ENCODE peak calls at places on chromosome 19, in ten cellular contexts. One of them, this sample, is unnamed.

GRCh38 chr19:16394111-16394510 is 69.5 kb downstream of the KLF2 start:
- DNase-seq in endothelial cell of umbilical vein: no peak
- DNase-seq in HCT116: no peak
- DNase-seq in K562: no peak
- DNase-seq in Panc1: no peak
- DNase-seq in upper lobe of left lung: no peak
- DNase-seq in breast epithelium: no peak
- DNase-seq in SK-N-SH: no peak
- DNase-seq in HepG2: no peak
- DNase-seq in transverse colon: no peak
- DNase-seq in this sample: no peak

GRCh38 chr19:35332817-35333216 is 3.8 kb downstream of the CD22 start:
- DNase-seq in Panc1: no peak
- DNase-seq in breast epithelium: no peak
- DNase-seq in HepG2: no peak
- DNase-seq in transverse colon: no peak
- DNase-seq in upper lobe of left lung: no peak
- DNase-seq in endothelial cell of umbilical vein: no peak
- DNase-seq in K562: peak; percentile 4
- DNase-seq in HCT116: no peak
- DNase-seq in SK-N-SH: no peak
- DNase-seq in this sample: no peak

GRCh38 chr19:35718345-35719041 is 690 bp downstream of the KMT2B start:
- DNase-seq in endothelial cell of umbilical vein: peak; percentile 25
- DNase-seq in SK-N-SH: peak; percentile 69
- DNase-seq in upper lobe of left lung: peak; percentile 93
- DNase-seq in HCT116: no peak
- DNase-seq in breast epithelium: no peak
- DNase-seq in HepG2: no peak
- DNase-seq in transverse colon: peak; percentile 49
- DNase-seq in Panc1: no peak
- DNase-seq in K562: no peak
- DNase-seq in this sample: peak; percentile 32

GRCh38 chr19:6674868-6675305 is 4.9 kb upstream of the TNFSF14 start:
- DNase-seq in K562: peak; percentile 89
- DNase-seq in HepG2: no peak
- DNase-seq in transverse colon: peak; percentile 67
- DNase-seq in HCT116: no peak
- DNase-seq in breast epithelium: no peak
- DNase-seq in upper lobe of left lung: no peak
- DNase-seq in SK-N-SH: no peak
- DNase-seq in endothelial cell of umbilical vein: peak; percentile 56
- DNase-seq in Panc1: no peak
- DNase-seq in this sample: peak; percentile 59

GRCh38 chr19:35862528-35862927 is 5.8 kb downstream of the KIRREL2 start:
- DNase-seq in Panc1: no peak
- DNase-seq in HepG2: peak; percentile 42
- DNase-seq in transverse colon: no peak
- DNase-seq in HCT116: no peak
- DNase-seq in K562: peak; percentile 32
- DNase-seq in upper lobe of left lung: no peak
- DNase-seq in SK-N-SH: no peak
- DNase-seq in endothelial cell of umbilical vein: no peak
- DNase-seq in breast epithelium: no peak
- DNase-seq in this sample: no peak

GRCh38 chr19:29098863-29099481 is 114.0 kb downstream of the UQCRFS1 start:
- DNase-seq in upper lobe of left lung: peak; percentile 69
- DNase-seq in HCT116: no peak
- DNase-seq in transverse colon: peak; percentile 23
- DNase-seq in endothelial cell of umbilical vein: no peak
- DNase-seq in SK-N-SH: no peak
- DNase-seq in Panc1: peak; percentile 15
- DNase-seq in breast epithelium: no peak
- DNase-seq in K562: no peak
- DNase-seq in HepG2: no peak
- DNase-seq in this sample: peak; percentile 31

GRCh38 chr19:6233827-6234511 is 45.8 kb downstream of the MLLT1 start:
- DNase-seq in transverse colon: no peak
- DNase-seq in HCT116: no peak
- DNase-seq in SK-N-SH: peak; percentile 68
- DNase-seq in upper lobe of left lung: peak; percentile 83
- DNase-seq in Panc1: no peak
- DNase-seq in K562: peak; percentile 39
- DNase-seq in breast epithelium: no peak
- DNase-seq in endothelial cell of umbilical vein: peak; percentile 28
- DNase-seq in HepG2: no peak
- DNase-seq in this sample: peak; percentile 76

GRCh38 chr19:39448271-39448670 is 2.9 kb downstream of the SUPT5H start:
- DNase-seq in upper lobe of left lung: no peak
- DNase-seq in SK-N-SH: no peak
- DNase-seq in transverse colon: no peak
- DNase-seq in HepG2: no peak
- DNase-seq in HCT116: no peak
- DNase-seq in Panc1: peak; percentile 95
- DNase-seq in breast epithelium: no peak
- DNase-seq in endothelial cell of umbilical vein: no peak
- DNase-seq in K562: no peak
- DNase-seq in this sample: no peak

GRCh38 chr19:34317311-34317927 is 47.6 kb upstream of the GPI start:
- DNase-seq in SK-N-SH: no peak
- DNase-seq in breast epithelium: no peak
- DNase-seq in transverse colon: peak; percentile 28
- DNase-seq in HCT116: no peak
- DNase-seq in upper lobe of left lung: no peak
- DNase-seq in endothelial cell of umbilical vein: peak; percentile 46
- DNase-seq in Panc1: no peak
- DNase-seq in HepG2: no peak
- DNase-seq in K562: peak; percentile 32
- DNase-seq in this sample: no peak

GRCh38 chr19:55685776-55686175 is 10.8 kb downstream of the EPN1 start:
- DNase-seq in upper lobe of left lung: no peak
- DNase-seq in endothelial cell of umbilical vein: no peak
- DNase-seq in breast epithelium: no peak
- DNase-seq in Panc1: no peak
- DNase-seq in SK-N-SH: no peak
- DNase-seq in HCT116: no peak
- DNase-seq in transverse colon: no peak
- DNase-seq in K562: no peak
- DNase-seq in HepG2: no peak
- DNase-seq in this sample: no peak

GRCh38 chr19:55686311-55687050 is 11.5 kb downstream of the EPN1 start:
- DNase-seq in SK-N-SH: no peak
- DNase-seq in endothelial cell of umbilical vein: no peak
- DNase-seq in breast epithelium: no peak
- DNase-seq in transverse colon: no peak
- DNase-seq in K562: no peak
- DNase-seq in Panc1: no peak
- DNase-seq in HCT116: no peak
- DNase-seq in upper lobe of left lung: no peak
- DNase-seq in HepG2: no peak
- DNase-seq in this sample: no peak

GRCh38 chr19:55681131-55682087 is 6.4 kb downstream of the EPN1 start:
- DNase-seq in breast epithelium: no peak
- DNase-seq in HepG2: no peak
- DNase-seq in K562: no peak
- DNase-seq in upper lobe of left lung: no peak
- DNase-seq in HCT116: no peak
- DNase-seq in SK-N-SH: no peak
- DNase-seq in endothelial cell of umbilical vein: no peak
- DNase-seq in transverse colon: no peak
- DNase-seq in Panc1: no peak
- DNase-seq in this sample: no peak

GRCh38 chr19:55684946-55685681 is 10.1 kb downstream of the EPN1 start:
- DNase-seq in upper lobe of left lung: peak; percentile 83
- DNase-seq in transverse colon: no peak
- DNase-seq in breast epithelium: no peak
- DNase-seq in SK-N-SH: no peak
- DNase-seq in K562: no peak
- DNase-seq in endothelial cell of umbilical vein: no peak
- DNase-seq in HepG2: no peak
- DNase-seq in Panc1: no peak
- DNase-seq in HCT116: no peak
- DNase-seq in this sample: no peak

DNA sequence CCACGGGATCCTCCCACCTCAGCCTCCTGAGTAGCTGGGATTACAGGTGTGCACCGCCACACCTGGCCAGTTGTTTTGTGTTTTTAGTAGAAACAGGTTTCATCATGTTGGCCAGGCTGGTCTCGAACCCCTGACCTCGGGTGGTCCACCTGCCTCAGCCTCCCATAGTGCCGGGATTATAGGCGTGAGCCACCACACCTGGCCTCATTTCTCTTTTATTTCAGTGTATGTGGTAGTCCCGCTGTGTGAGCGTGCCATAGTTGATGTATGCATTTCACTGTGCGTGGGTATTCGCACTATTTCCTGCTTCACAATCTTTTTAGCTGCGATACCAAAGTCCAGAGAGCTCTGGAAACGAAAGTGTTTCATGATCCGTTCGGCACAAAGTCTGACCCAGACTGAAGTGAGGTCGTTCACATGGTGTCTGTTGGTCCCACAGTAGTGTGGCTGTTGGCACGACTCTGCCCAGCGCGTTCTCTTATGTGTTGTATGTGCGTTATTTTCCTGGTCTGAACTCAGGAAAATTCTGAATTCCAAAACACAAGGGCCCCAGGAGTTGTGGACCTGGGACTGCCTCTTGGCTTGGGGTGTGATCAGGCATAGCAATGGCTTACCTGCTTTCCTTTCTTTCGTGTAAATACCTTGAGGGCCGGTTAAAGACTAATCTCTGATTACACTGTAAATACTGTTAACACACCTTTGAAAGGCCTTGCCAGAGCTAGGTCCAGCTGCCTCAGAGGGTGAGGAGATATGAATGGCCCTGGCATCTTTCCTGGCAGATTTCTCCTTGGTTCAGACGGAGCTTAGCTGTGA is 8.6 kb downstream of the EPN1 start:
- DNase-seq in transverse colon: peak; percentile 74
- DNase-seq in upper lobe of left lung: no peak
- DNase-seq in breast epithelium: no peak
- DNase-seq in HCT116: no peak
- DNase-seq in SK-N-SH: no peak
- DNase-seq in endothelial cell of umbilical vein: no peak
- DNase-seq in K562: no peak
- DNase-seq in Panc1: no peak
- DNase-seq in HepG2: peak; percentile 90
- DNase-seq in this sample: peak; percentile 86
- TF ChIP-seq POLR2AphosphoS5 in transverse colon: no peak
- TF ChIP-seq POLR2AphosphoS5 in upper lobe of left lung: no peak
- TF ChIP-seq POLR2AphosphoS5 in breast epithelium: no peak
- TF ChIP-seq POLR2AphosphoS5 in HCT116: no peak
- TF ChIP-seq POLR2AphosphoS5 in SK-N-SH: no peak
- TF ChIP-seq POLR2AphosphoS5 in endothelial cell of umbilical vein: no peak
- TF ChIP-seq POLR2AphosphoS5 in K562: no peak
- TF ChIP-seq POLR2AphosphoS5 in Panc1: no peak
- TF ChIP-seq POLR2AphosphoS5 in HepG2: peak; percentile 70
- TF ChIP-seq POLR2AphosphoS5 in this sample: peak; percentile 65

DNA sequence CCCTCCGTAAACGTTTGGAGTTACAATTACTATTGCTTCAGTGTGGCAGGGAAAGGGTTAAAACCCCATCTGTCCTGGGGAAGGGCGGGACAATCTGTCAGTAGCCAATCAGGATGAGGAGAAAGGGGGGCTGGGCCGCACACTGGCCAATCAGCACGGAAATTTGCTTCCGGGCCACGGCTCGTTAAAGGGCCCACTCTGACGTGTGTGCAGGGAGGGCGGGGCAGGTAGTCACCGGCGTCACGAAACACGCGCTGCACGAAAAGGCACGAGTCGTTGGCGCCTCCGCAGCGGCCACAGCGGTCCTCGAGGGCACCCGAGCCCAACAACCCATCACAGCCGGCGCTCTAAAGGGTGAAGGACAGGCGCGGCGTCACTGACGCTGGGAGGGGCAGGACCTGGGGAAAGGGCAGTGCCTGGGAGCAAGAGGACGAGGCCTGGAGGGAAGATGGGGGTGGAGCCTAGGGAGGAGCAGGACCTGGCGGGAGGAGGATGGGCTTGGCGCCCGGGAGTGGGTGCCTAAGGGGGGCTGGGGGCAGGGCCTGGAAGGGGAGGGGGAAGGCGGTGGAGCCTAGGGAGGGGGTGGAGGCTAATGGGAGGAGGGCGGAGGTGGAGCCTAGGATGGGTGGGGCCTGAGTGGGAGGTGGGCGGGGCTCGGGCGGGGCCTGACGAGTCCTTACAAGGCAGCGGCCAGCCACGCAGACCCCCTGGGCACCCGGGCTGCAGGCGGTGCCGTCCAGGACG is 4.9 kb downstream of the ADAMTSL5 start:
- DNase-seq in HCT116: peak; percentile 94
- DNase-seq in endothelial cell of umbilical vein: peak; percentile 91
- DNase-seq in breast epithelium: peak; percentile 93
- DNase-seq in Panc1: peak; percentile 58
- DNase-seq in K562: peak; percentile 97
- DNase-seq in upper lobe of left lung: peak; percentile 92
- DNase-seq in HepG2: peak; percentile 54
- DNase-seq in transverse colon: peak; percentile 93
- DNase-seq in SK-N-SH: peak; percentile 100
- DNase-seq in this sample: peak; percentile 89
- H3K4me1 ChIP-seq in HCT116: peaks cover 31% of the 10 kb centered on the region
- H3K4me1 ChIP-seq in endothelial cell of umbilical vein: no peaks in the 10 kb centered on the region
- H3K4me1 ChIP-seq in breast epithelium: no peaks in the 10 kb centered on the region
- H3K4me1 ChIP-seq in Panc1: no peaks in the 10 kb centered on the region
- H3K4me1 ChIP-seq in K562: peaks cover 69% of the 10 kb centered on the region
- H3K4me1 ChIP-seq in upper lobe of left lung: peaks cover 12% of the 10 kb centered on the region
- H3K4me1 ChIP-seq in HepG2: peaks cover 39% of the 10 kb centered on the region
- H3K4me1 ChIP-seq in transverse colon: no peaks in the 10 kb centered on the region
- H3K4me1 ChIP-seq in SK-N-SH: peaks cover 15% of the 10 kb centered on the region
- H3K4me1 ChIP-seq in this sample: peaks cover 41% of the 10 kb centered on the region

GRCh38 chr19:38304866-38305429 is 897 bp downstream of the C19orf33 start:
- DNase-seq in Panc1: peak; percentile 90
- DNase-seq in endothelial cell of umbilical vein: peak; percentile 70
- DNase-seq in K562: peak; percentile 97
- DNase-seq in HepG2: peak; percentile 76
- DNase-seq in transverse colon: peak; percentile 94
- DNase-seq in upper lobe of left lung: peak; percentile 94
- DNase-seq in breast epithelium: peak; percentile 74
- DNase-seq in HCT116: peak; percentile 96
- DNase-seq in SK-N-SH: peak; percentile 58
- DNase-seq in this sample: peak; percentile 93
- TF ChIP-seq POLR2AphosphoS5 in Panc1: peak; percentile 98
- TF ChIP-seq POLR2AphosphoS5 in endothelial cell of umbilical vein: peak; percentile 36
- TF ChIP-seq POLR2AphosphoS5 in K562: peak; percentile 53
- TF ChIP-seq POLR2AphosphoS5 in HepG2: no peak
- TF ChIP-seq POLR2AphosphoS5 in transverse colon: peak; percentile 93
- TF ChIP-seq POLR2AphosphoS5 in upper lobe of left lung: peak; percentile 83
- TF ChIP-seq POLR2AphosphoS5 in breast epithelium: peak; percentile 29
- TF ChIP-seq POLR2AphosphoS5 in HCT116: peak; percentile 98
- TF ChIP-seq POLR2AphosphoS5 in SK-N-SH: no peak
- TF ChIP-seq POLR2AphosphoS5 in this sample: peak; percentile 92

GRCh38 chr19:47505506-47505905 is 9.4 kb downstream of the NAPA start:
- DNase-seq in HepG2: no peak
- DNase-seq in HCT116: no peak
- DNase-seq in upper lobe of left lung: no peak
- DNase-seq in breast epithelium: no peak
- DNase-seq in endothelial cell of umbilical vein: no peak
- DNase-seq in Panc1: no peak
- DNase-seq in transverse colon: no peak
- DNase-seq in SK-N-SH: no peak
- DNase-seq in K562: no peak
- DNase-seq in this sample: no peak
- H3K4me1 ChIP-seq in HepG2: no peaks in the 10 kb centered on the region
- H3K4me1 ChIP-seq in HCT116: no peaks in the 10 kb centered on the region
- H3K4me1 ChIP-seq in upper lobe of left lung: peaks cover 37% of the 10 kb centered on the region
- H3K4me1 ChIP-seq in breast epithelium: peaks cover 36% of the 10 kb centered on the region
- H3K4me1 ChIP-seq in endothelial cell of umbilical vein: peaks cover 11% of the 10 kb centered on the region
- H3K4me1 ChIP-seq in Panc1: peaks cover 3% of the 10 kb centered on the region
- H3K4me1 ChIP-seq in transverse colon: peaks cover 19% of the 10 kb centered on the region
- H3K4me1 ChIP-seq in SK-N-SH: peaks cover 27% of the 10 kb centered on the region
- H3K4me1 ChIP-seq in K562: peaks cover 23% of the 10 kb centered on the region
- H3K4me1 ChIP-seq in this sample: peaks cover 60% of the 10 kb centered on the region

This sample was measured in stomach.